ENCODE peak calls at places on chromosome 9, in four cellular contexts. I is right lobe of liver, U is body of pancreas, D is left ventricle myocardium inferior. S is an unnamed sample.

GRCh38 chr9:109453210-109453842 is 44.8 kb downstream of the PTPN3 start:
- DNase-seq in D (no peak), U (no peak), I (no peak), S (no peak)

GRCh38 chr9:29625292-29625731 is 2052.0 kb upstream of the C9orf72 start:
- DNase-seq in D (no peak), I (no peak), U (no peak), S (no peak)

GRCh38 chr9:121906074-121906520 is 187.0 kb downstream of the TTLL11 start:
- DNase-seq in U (no peak), I (no peak), D (no peak), S (no peak)

GRCh38 chr9:28086881-28087280 is 513.6 kb upstream of the C9orf72 start:
- DNase-seq in D (no peak), U (no peak), I (no peak), S (no peak)

GRCh38 chr9:16458696-16459420 is 411.6 kb downstream of the BNC2 start:
- DNase-seq in U (no peak), D (no peak), I (no peak), S (no peak)

GRCh38 chr9:4297795-4298254 is 2.0 kb downstream of the GLIS3 start:
- DNase-seq in I (peak; percentile 73), U (peak; percentile 77), D (peak; percentile 65), S (no peak)

GRCh38 chr9:99778308-99778707 is 43.4 kb upstream of the NR4A3 start:
- DNase-seq in D (no peak), I (no peak), U (no peak), S (no peak)

GRCh38 chr9:93003552-93004407 is 54.7 kb upstream of the SUSD3 start:
- DNase-seq in I (peak; percentile 74), D (peak; percentile 38), U (peak; percentile 74), S (peak; percentile 72)

GRCh38 chr9:79583957-79584654 is 12.3 kb downstream of the TLE4 start:
- DNase-seq in I (peak; percentile 50), D (peak; percentile 36), U (no peak), S (no peak)

GRCh38 chr9:36993933-36994764 is 39.9 kb downstream of the PAX5 start:
- DNase-seq in U (no peak), D (no peak), I (no peak), S (no peak)

GRCh38 chr9:83327323-83327722 is 210.9 kb downstream of the FRMD3 start:
- DNase-seq in I (no peak), U (no peak), D (no peak), S (peak; percentile 79)

GRCh38 chr9:101791938-101792337 is 53.5 kb upstream of the GRIN3A start:
- DNase-seq in D (no peak), I (no peak), U (peak; percentile 54), S (peak; percentile 59)

GRCh38 chr9:115237383-115238087 is 119.6 kb upstream of the TNC start:
- DNase-seq in D (peak; percentile 33), I (no peak), U (no peak), S (no peak)

GRCh38 chr9:91059713-91060112 is 258.1 kb downstream of the SYK start:
- DNase-seq in D (no peak), I (no peak), U (no peak), S (no peak)

GRCh38 chr9:95211028-95211427 is 106.5 kb downstream of the FANCC start:
- DNase-seq in D (no peak), I (no peak), U (peak; percentile 24), S (peak; percentile 33)

GRCh38 chr9:114856210-114856941 is 50.5 kb upstream of the TNFSF15 start:
- DNase-seq in D (peak; percentile 21), U (no peak), I (no peak), S (no peak)

GRCh38 chr9:104412238-104412637 is 91.8 kb upstream of the OR13F1 start:
- DNase-seq in U (no peak), I (no peak), D (no peak), S (no peak)

GRCh38 chr9:87801013-87801412 is 75.1 kb downstream of the CTSL start:
- DNase-seq in U (no peak), I (no peak), D (no peak), S (no peak)

GRCh38 chr9:94870793-94871558 is 144.5 kb downstream of the AOPEP start:
- DNase-seq in D (peak; percentile 65), U (no peak), I (no peak), S (peak; percentile 25)

GRCh38 chr9:82570226-82570625 is 492.7 kb downstream of the RASEF start:
- DNase-seq in D (no peak), I (no peak), U (peak; percentile 21), S (no peak)

GRCh38 chr9:32376295-32376694 is 8.1 kb upstream of the ACO1 start:
- DNase-seq in U (no peak), I (no peak), D (no peak), S (no peak)

GRCh38 chr9:90025816-90026215 is 421.0 kb downstream of the GADD45G start:
- DNase-seq in D (no peak), I (no peak), U (no peak), S (no peak)

GRCh38 chr9:110104201-110104845 is 103.6 kb downstream of the C9orf152 start:
- DNase-seq in U (no peak), D (no peak), I (no peak), S (no peak)

GRCh38 chr9:89685698-89686097 is 80.9 kb downstream of the GADD45G start:
- DNase-seq in U (no peak), D (no peak), I (no peak), S (no peak)

GRCh38 chr9:87357600-87357999 is 140.1 kb upstream of the DAPK1 start:
- DNase-seq in I (no peak), U (no peak), D (no peak), S (no peak)

GRCh38 chr9:99121604-99122003 is 16.7 kb downstream of the TGFBR1 start:
- DNase-seq in I (no peak), U (no peak), D (no peak), S (no peak)

GRCh38 chr9:2768330-2768729 is 51.0 kb downstream of the KCNV2 start:
- DNase-seq in U (peak; percentile 22), I (no peak), D (no peak), S (no peak)

GRCh38 chr9:121634329-121634784 is 17.1 kb upstream of the DAB2IP start:
- DNase-seq in I (no peak), D (no peak), U (no peak), S (no peak)

GRCh38 chr9:70480405-70480980 is 66.0 kb upstream of the KLF9 start:
- DNase-seq in I (peak; percentile 73), U (peak; percentile 95), D (peak; percentile 88), S (peak; percentile 60)

GRCh38 chr9:124219290-124219605 is 38.5 kb upstream of the NEK6 start:
- DNase-seq in I (no peak), D (no peak), U (no peak), S (no peak)

GRCh38 chr9:81138173-81138572 is 551.2 kb downstream of the TLE1 start:
- DNase-seq in U (no peak), I (no peak), D (no peak), S (no peak)

GRCh38 chr9:116370587-116370986 is 217.0 kb downstream of the PAPPA start:
- DNase-seq in U (no peak), I (no peak), D (no peak), S (no peak)
- H3K36me3 ChIP-seq in U (no peaks in the 10 kb centered on the region), I (no peaks in the 10 kb centered on the region), D (no peaks in the 10 kb centered on the region), S (no peaks in the 10 kb centered on the region)

DNA sequence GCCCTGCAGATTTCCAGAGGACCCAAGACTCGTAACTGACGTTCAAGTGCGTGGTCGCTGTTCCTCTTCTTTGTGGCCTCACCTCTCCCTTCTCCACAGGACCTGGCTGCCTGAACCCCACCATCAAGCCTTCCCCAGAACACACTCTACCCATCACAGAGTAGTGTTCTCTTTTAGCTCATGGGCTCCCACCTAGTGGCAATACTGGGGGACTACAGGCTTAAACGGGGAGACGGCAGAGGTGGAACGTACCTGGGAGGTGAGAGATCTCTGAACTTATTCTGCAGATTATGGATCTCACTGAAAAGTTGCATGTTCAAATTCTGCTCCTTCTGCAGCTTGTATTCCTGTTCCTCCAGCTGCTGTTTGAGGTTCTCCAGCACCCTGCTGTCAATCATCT is 140.8 kb downstream of the CDK5RAP2 start:
- DNase-seq in U (no peak), D (no peak), I (no peak), S (peak; percentile 19)
- TF ChIP-seq CTCF in U (no peak), D (peak; percentile 51), I (peak; percentile 50), S (peak; percentile 68)

DNA sequence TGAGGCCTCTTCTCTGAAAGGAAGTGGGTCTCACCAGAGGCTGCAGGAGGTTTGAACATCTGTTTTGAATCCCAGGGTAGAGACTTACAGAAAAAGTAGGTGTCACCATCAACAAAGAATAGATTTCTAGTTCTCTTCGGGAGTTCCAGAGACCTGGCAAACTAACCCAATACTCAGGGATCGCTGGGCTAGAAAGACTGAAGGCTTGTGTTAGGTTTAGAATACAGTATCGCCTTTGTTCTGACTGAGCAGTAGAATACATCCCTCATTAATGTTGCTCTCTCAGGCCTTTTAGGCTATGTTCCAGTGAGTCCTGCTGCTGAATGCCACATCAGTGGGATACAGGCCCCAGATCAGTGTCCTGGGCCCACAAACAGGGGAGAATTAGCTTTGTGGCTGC is 27.2 kb downstream of the RUSC2 start:
- DNase-seq in I (no peak), D (no peak), U (no peak), S (no peak)
- H3K4me1 ChIP-seq in I (no peaks in the 10 kb centered on the region), D (peaks cover 76% of the 10 kb centered on the region), U (peaks cover 63% of the 10 kb centered on the region), S (no peaks in the 10 kb centered on the region)

DNA sequence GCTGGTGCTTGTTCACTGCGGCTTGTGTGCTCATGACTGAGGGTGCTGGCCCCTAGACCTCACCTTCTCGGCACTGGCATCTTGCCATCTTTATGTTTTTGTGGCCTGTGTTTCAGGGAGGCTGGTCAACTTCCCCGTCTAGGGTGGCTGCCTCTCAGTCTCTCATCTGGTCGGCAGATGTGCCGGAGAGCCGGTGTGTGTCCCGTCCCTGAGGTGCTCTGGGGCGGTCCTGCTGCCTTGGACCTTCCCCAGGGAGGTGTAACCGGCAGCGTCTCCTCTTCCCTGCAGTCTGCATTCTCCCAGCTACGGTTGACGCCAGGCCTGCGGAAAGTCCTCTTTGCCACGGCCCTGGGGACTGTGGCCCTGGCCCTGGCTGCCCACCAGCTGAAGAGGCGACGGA is 5.6 kb downstream of the MIGA2 start:
- DNase-seq in U (no peak), D (no peak), I (no peak), S (peak; percentile 59)
- H3K36me3 ChIP-seq in U (no peaks in the 10 kb centered on the region), D (peaks cover 69% of the 10 kb centered on the region), I (no peaks in the 10 kb centered on the region), S (peaks cover 26% of the 10 kb centered on the region)

DNA sequence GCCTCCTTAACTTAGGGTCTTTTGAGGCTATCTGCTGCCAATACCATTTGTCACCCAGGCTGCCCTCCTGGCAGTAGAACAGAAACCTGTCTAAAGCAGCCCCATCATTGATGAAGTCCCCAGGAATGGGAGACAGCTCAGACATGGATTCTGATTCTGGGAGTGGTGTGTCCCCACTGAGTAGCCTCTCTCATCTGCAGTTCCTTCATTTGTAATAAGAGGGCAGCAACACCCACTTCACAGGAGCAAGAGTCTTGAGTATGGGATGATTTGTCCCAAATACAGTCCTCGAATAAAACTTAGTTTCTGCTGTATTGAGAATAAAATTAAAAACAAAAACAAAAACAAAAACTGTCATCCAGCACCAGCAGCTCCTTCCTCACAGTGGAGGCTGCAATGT is 167.6 kb downstream of the ASTN2 start:
- DNase-seq in D (no peak), U (peak; percentile 26), I (no peak), S (no peak)
- TF ChIP-seq CTCF in D (peak; percentile 47), U (peak; percentile 27), I (peak; percentile 33), S (peak; percentile 71)

DNA sequence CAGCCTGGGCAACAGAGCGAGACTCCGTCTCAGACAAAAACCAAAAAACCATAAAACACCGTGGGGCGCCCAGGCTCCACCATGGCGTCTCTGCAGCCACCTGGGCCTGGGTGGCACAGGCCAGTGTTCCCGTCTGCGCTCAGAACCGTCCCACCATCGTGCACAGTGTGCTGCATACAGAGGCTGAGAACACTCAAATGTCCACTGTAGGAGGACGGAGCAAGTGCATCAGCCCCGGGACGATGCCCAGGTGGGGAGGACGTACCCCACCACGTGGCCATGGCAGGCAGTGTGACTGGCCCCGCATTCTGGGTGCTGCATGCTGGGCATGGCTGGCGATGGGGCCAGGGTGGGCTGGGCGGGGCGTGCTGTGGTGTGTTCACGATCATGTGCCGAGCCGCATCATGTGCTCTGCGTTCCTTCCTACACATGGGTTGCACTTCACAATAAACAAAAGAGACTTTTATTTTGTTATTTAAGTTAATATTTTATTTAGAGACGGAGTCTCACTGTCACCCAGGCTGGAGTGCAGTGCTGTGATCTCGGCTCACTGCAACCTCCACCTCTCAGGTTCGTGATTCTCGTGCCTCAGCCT is 37.8 kb downstream of the EXD3 start:
- DNase-seq in D (peak; percentile 4), I (peak; percentile 11), U (no peak), S (no peak)
- H3K4me1 ChIP-seq in D (peaks cover 25% of the 10 kb centered on the region), I (no peaks in the 10 kb centered on the region), U (no peaks in the 10 kb centered on the region), S (peaks cover 8% of the 10 kb centered on the region)

S was measured in BE2C.